ENCODE peak calls at places on chromosomes 4 and X, in six cellular contexts. One of them, this sample, is unnamed.

GRCh38 chr4:72629540-72629939 is 60.5 kb upstream of the ADAMTS3 start:
- DNase-seq in mesenchymal stem cell: peak
- DNase-seq in neuronal stem cell: no peak
- DNase-seq in H1: no peak
- DNase-seq in mesendoderm: no peak
- DNase-seq in trophoblast cell: peak
- DNase-seq in this sample: no peak

GRCh38 chr4:25814323-25814722 is 48.5 kb downstream of the SEL1L3 start:
- DNase-seq in mesenchymal stem cell: no peak
- DNase-seq in neuronal stem cell: no peak
- DNase-seq in H1: no peak
- DNase-seq in mesendoderm: no peak
- DNase-seq in trophoblast cell: peak
- DNase-seq in this sample: peak

GRCh38 chr4:7892212-7893019 is 47.2 kb downstream of the AFAP1 start:
- DNase-seq in mesenchymal stem cell: peak
- DNase-seq in neuronal stem cell: no peak
- DNase-seq in H1: no peak
- DNase-seq in mesendoderm: peak
- DNase-seq in trophoblast cell: no peak
- DNase-seq in this sample: peak

GRCh38 chr4:9691221-9692065 is 90.0 kb upstream of the DRD5 start:
- DNase-seq in mesenchymal stem cell: peak
- DNase-seq in neuronal stem cell: peak
- DNase-seq in H1: peak
- DNase-seq in mesendoderm: peak
- DNase-seq in trophoblast cell: peak
- DNase-seq in this sample: peak

GRCh38 chr4:76897522-76898384 is at the start of gene SOWAHB:
- DNase-seq in mesenchymal stem cell: no peak
- DNase-seq in neuronal stem cell: peak
- DNase-seq in H1: peak
- DNase-seq in mesendoderm: peak
- DNase-seq in trophoblast cell: peak
- DNase-seq in this sample: no peak

GRCh38 chr4:79851625-79852304 is 221.3 kb downstream of the ANTXR2 start:
- DNase-seq in mesenchymal stem cell: no peak
- DNase-seq in neuronal stem cell: no peak
- DNase-seq in H1: no peak
- DNase-seq in mesendoderm: no peak
- DNase-seq in trophoblast cell: no peak
- DNase-seq in this sample: peak

GRCh38 chr4:102641796-102642195 is 119.0 kb downstream of the MANBA start:
- DNase-seq in mesenchymal stem cell: no peak
- DNase-seq in neuronal stem cell: no peak
- DNase-seq in H1: no peak
- DNase-seq in mesendoderm: no peak
- DNase-seq in trophoblast cell: no peak
- DNase-seq in this sample: no peak

GRCh38 chr4:150173420-150173819 is 95.2 kb downstream of the DCLK2 start:
- DNase-seq in mesenchymal stem cell: peak
- DNase-seq in neuronal stem cell: no peak
- DNase-seq in H1: no peak
- DNase-seq in mesendoderm: no peak
- DNase-seq in trophoblast cell: no peak
- DNase-seq in this sample: no peak

GRCh38 chrX:24651783-24652182 is 4.6 kb upstream of the PCYT1B start:
- DNase-seq in mesenchymal stem cell: no peak
- DNase-seq in neuronal stem cell: no peak
- DNase-seq in H1: no peak
- DNase-seq in mesendoderm: no peak
- DNase-seq in trophoblast cell: no peak
- DNase-seq in this sample: no peak

GRCh38 chrX:24646745-24647182 is 383 bp downstream of the PCYT1B start:
- DNase-seq in mesenchymal stem cell: peak
- DNase-seq in neuronal stem cell: peak
- DNase-seq in H1: no peak
- DNase-seq in mesendoderm: no peak
- DNase-seq in trophoblast cell: peak
- DNase-seq in this sample: no peak

GRCh38 chrX:24643116-24643515 is 4.0 kb downstream of the PCYT1B start:
- DNase-seq in mesenchymal stem cell: peak
- DNase-seq in neuronal stem cell: no peak
- DNase-seq in H1: no peak
- DNase-seq in mesendoderm: peak
- DNase-seq in trophoblast cell: peak
- DNase-seq in this sample: no peak

GRCh38 chrX:24647257-24648058 is at the start of gene PCYT1B:
- DNase-seq in mesenchymal stem cell: peak
- DNase-seq in neuronal stem cell: no peak
- DNase-seq in H1: peak
- DNase-seq in mesendoderm: peak
- DNase-seq in trophoblast cell: peak
- DNase-seq in this sample: peak
- H3K23ac ChIP-seq in mesenchymal stem cell: no peak
- H3K23ac ChIP-seq in neuronal stem cell: no peak
- H3K23ac ChIP-seq in H1: peak
- H3K23ac ChIP-seq in mesendoderm: no peak
- H3K23ac ChIP-seq in trophoblast cell: no peak
- H3K23ac ChIP-seq in this sample: no peak

GRCh38 chr4:40190465-40190864 is 6.4 kb upstream of the RHOH start:
- DNase-seq in mesenchymal stem cell: peak
- DNase-seq in neuronal stem cell: no peak
- DNase-seq in H1: no peak
- DNase-seq in mesendoderm: no peak
- DNase-seq in trophoblast cell: no peak
- DNase-seq in this sample: no peak

GRCh38 chr4:40192286-40193017 is 4.4 kb upstream of the RHOH start:
- DNase-seq in mesenchymal stem cell: no peak
- DNase-seq in neuronal stem cell: no peak
- DNase-seq in H1: peak
- DNase-seq in mesendoderm: no peak
- DNase-seq in trophoblast cell: no peak
- DNase-seq in this sample: no peak

GRCh38 chr4:40193018-40193571 is 3.7 kb upstream of the RHOH start:
- DNase-seq in mesenchymal stem cell: no peak
- DNase-seq in neuronal stem cell: no peak
- DNase-seq in H1: peak
- DNase-seq in mesendoderm: no peak
- DNase-seq in trophoblast cell: no peak
- DNase-seq in this sample: no peak

GRCh38 chr4:40189997-40190396 is 6.8 kb upstream of the RHOH start:
- DNase-seq in mesenchymal stem cell: peak
- DNase-seq in neuronal stem cell: no peak
- DNase-seq in H1: no peak
- DNase-seq in mesendoderm: no peak
- DNase-seq in trophoblast cell: no peak
- DNase-seq in this sample: peak

GRCh38 chr4:40190880-40191815 is 5.7 kb upstream of the RHOH start:
- DNase-seq in mesenchymal stem cell: peak
- DNase-seq in neuronal stem cell: no peak
- DNase-seq in H1: peak
- DNase-seq in mesendoderm: no peak
- DNase-seq in trophoblast cell: no peak
- DNase-seq in this sample: no peak
- H3K4me3 ChIP-seq in mesenchymal stem cell: no peak
- H3K4me3 ChIP-seq in neuronal stem cell: no peak
- H3K4me3 ChIP-seq in H1: no peak
- H3K4me3 ChIP-seq in mesendoderm: no peak
- H3K4me3 ChIP-seq in trophoblast cell: no peak
- H3K4me3 ChIP-seq in this sample: no peak

GRCh38 chrX:107715331-107716044 is 60.1 kb downstream of the TSC22D3 start:
- DNase-seq in mesenchymal stem cell: peak
- DNase-seq in neuronal stem cell: no peak
- DNase-seq in H1: no peak
- DNase-seq in mesendoderm: no peak
- DNase-seq in trophoblast cell: no peak
- DNase-seq in this sample: peak
- H3K23ac ChIP-seq in mesenchymal stem cell: no peak
- H3K23ac ChIP-seq in neuronal stem cell: no peak
- H3K23ac ChIP-seq in H1: no peak
- H3K23ac ChIP-seq in mesendoderm: no peak
- H3K23ac ChIP-seq in trophoblast cell: no peak
- H3K23ac ChIP-seq in this sample: peak

GRCh38 chrX:9149831-9150230 is 115.9 kb upstream of the FAM9B start:
- DNase-seq in mesenchymal stem cell: peak
- DNase-seq in neuronal stem cell: no peak
- DNase-seq in H1: no peak
- DNase-seq in mesendoderm: no peak
- DNase-seq in trophoblast cell: peak
- DNase-seq in this sample: peak

GRCh38 chrX:9147086-9147485 is 113.2 kb upstream of the FAM9B start:
- DNase-seq in mesenchymal stem cell: no peak
- DNase-seq in neuronal stem cell: no peak
- DNase-seq in H1: no peak
- DNase-seq in mesendoderm: no peak
- DNase-seq in trophoblast cell: no peak
- DNase-seq in this sample: no peak

GRCh38 chrX:9146657-9147056 is 112.7 kb upstream of the FAM9B start:
- DNase-seq in mesenchymal stem cell: no peak
- DNase-seq in neuronal stem cell: no peak
- DNase-seq in H1: no peak
- DNase-seq in mesendoderm: no peak
- DNase-seq in trophoblast cell: no peak
- DNase-seq in this sample: no peak

GRCh38 chrX:9148626-9149385 is 114.9 kb upstream of the FAM9B start:
- DNase-seq in mesenchymal stem cell: peak
- DNase-seq in neuronal stem cell: no peak
- DNase-seq in H1: no peak
- DNase-seq in mesendoderm: peak
- DNase-seq in trophoblast cell: peak
- DNase-seq in this sample: peak

DNA sequence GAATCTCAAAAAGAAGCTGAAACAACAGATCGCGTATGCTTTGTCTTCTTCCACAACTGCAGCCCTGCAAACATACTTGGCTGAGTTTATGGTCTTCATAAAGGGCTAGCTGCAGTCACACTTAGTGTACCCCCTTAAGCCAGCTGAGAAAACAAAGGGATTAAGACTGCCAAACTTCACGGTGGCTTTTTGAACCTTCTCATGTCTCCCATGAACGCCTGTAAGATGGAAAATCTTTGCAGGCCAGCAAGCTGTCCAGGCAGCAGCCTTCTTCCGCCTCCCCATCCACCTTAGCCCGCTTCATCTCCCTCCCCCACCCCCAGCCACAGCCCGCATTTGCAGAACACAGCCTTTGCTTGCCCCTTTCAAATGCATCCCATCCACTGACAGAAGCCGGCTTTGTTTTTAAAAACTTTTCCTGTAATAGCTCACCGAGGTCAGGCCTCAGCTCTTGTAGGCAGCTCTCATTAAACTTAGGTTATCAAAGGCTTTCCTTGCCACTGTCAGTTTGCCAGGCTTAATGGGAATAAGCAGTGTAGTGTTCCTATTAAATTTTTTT is 113.8 kb upstream of the FAM9B start:
- DNase-seq in mesenchymal stem cell: peak
- DNase-seq in neuronal stem cell: no peak
- DNase-seq in H1: peak
- DNase-seq in mesendoderm: peak
- DNase-seq in trophoblast cell: no peak
- DNase-seq in this sample: no peak
- H3K4me3 ChIP-seq in mesenchymal stem cell: no peak
- H3K4me3 ChIP-seq in neuronal stem cell: no peak
- H3K4me3 ChIP-seq in H1: no peak
- H3K4me3 ChIP-seq in mesendoderm: no peak
- H3K4me3 ChIP-seq in trophoblast cell: no peak
- H3K4me3 ChIP-seq in this sample: no peak

DNA sequence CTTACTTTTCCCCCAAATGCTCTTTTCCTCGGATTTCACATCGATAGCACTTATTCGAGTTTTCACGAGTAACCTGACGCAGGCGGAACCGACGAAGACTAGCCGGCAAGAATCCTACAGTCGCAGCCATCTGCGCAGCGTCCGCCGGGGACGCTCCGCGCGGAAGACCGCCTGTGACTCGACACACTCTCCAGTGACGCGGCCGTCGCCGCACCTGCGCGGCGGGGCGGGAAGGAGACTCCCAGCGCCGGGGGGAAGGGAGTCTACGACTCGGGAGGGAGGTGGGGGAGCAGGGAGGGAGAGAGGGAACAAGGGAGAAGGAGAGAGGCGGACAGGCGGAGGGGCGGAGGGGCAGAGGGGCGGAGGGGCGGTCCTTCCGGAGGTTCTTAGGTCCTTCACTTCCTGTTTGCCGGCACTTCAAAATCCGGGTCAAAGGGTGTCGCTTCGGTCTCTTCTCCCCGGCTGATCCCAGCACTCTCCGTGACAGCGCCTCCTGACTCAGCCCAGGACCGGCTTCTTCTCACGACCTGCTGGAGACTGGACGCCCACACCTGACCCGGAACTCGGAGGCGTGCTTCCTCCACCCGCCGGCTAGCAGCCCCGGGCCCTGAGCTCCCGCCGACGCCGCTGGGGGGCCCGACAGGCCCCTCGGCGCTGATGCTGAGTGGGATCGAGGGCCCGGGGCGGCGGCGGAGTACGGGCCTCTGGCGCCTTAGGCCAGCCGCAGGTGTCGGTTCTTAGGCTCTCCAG is at the start of gene USP38:
- DNase-seq in mesenchymal stem cell: peak
- DNase-seq in neuronal stem cell: peak
- DNase-seq in H1: peak
- DNase-seq in mesendoderm: peak
- DNase-seq in trophoblast cell: peak
- DNase-seq in this sample: peak
- H3K23ac ChIP-seq in mesenchymal stem cell: peak
- H3K23ac ChIP-seq in neuronal stem cell: peak
- H3K23ac ChIP-seq in H1: no peak
- H3K23ac ChIP-seq in mesendoderm: peak
- H3K23ac ChIP-seq in trophoblast cell: no peak
- H3K23ac ChIP-seq in this sample: peak